ENCODE peak calls at places on chromosomes 3 and 15, in six cellular contexts. C is NCI-H2081; D is AML-193; G is brain microvascular endothelial cell; P is H54; Y is activated T-cell treated with anti-CD3 and anti-CD28 coated beads, Interleukin-2, amount 50 U/mL, for 48 hours. M is an unnamed sample.

GRCh38 chr3:43689766-43690399 is 855 bp upstream of the ABHD5 start:
- DNase-seq in C (no peak), D (no peak), G (no peak), P (no peak), Y (no peak), M (no peak)

GRCh38 chr15:86115138-86115801 is 35.6 kb downstream of the AGBL1 start:
- DNase-seq in C (no peak), D (no peak), G (no peak), P (no peak), Y (no peak), M (no peak)

GRCh38 chr3:150411971-150412370 is 3.9 kb downstream of the TSC22D2 start:
- DNase-seq in C (no peak), D (peak; percentile 56), G (no peak), P (no peak), Y (no peak), M (no peak)

GRCh38 chr3:5010706-5011554 is 31.7 kb downstream of the BHLHE40 start:
- DNase-seq in C (no peak), D (peak; percentile 20), G (no peak), P (no peak), Y (no peak), M (no peak)

GRCh38 chr3:124373524-124373923 is 356.7 kb upstream of the UMPS start:
- DNase-seq in C (no peak), D (no peak), G (no peak), P (no peak), Y (no peak), M (no peak)

GRCh38 chr3:44476963-44477311 is 533 bp downstream of the ZNF445 start:
- DNase-seq in C (no peak), D (no peak), G (no peak), P (no peak), Y (no peak), M (no peak)

GRCh38 chr3:175149675-175150074 is 290.5 kb downstream of the NAALADL2 start:
- DNase-seq in C (peak; percentile 98), D (no peak), G (no peak), P (no peak), Y (no peak), M (no peak)

GRCh38 chr15:72319360-72319984 is 485 bp downstream of the CELF6 start:
- DNase-seq in C (no peak), D (no peak), G (peak; percentile 13), P (no peak), Y (peak; percentile 51), M (peak; percentile 86)

GRCh38 chr15:81835731-81836130 is 210.1 kb downstream of the MEX3B start:
- DNase-seq in C (no peak), D (no peak), G (no peak), P (no peak), Y (no peak), M (no peak)

GRCh38 chr3:41836360-41837134 is 125.4 kb downstream of the ULK4 start:
- DNase-seq in C (no peak), D (no peak), G (no peak), P (peak; percentile 7), Y (peak; percentile 28), M (no peak)

GRCh38 chr3:105555206-105555605 is 188.5 kb downstream of the ALCAM start:
- DNase-seq in C (no peak), D (no peak), G (no peak), P (no peak), Y (no peak), M (no peak)

GRCh38 chr15:89680282-89680873 is 1.2 kb upstream of the PLIN1 start:
- DNase-seq in C (no peak), D (no peak), G (no peak), P (no peak), Y (no peak), M (no peak)

GRCh38 chr3:197224034-197224444 is 74.4 kb downstream of the DLG1 start:
- DNase-seq in C (peak; percentile 64), D (peak; percentile 77), G (no peak), P (peak; percentile 28), Y (no peak), M (no peak)

M was measured in left ventricle myocardium superior.